ENCODE peak calls at places on chromosomes 11 and 22, in seven cellular contexts. A is NCI-H2029; K is AML-193; S is stimulated activated naive CD4-positive, alpha-beta T cell; I is HEK293T; Q is activated CD4-positive, alpha-beta T cell treated with anti-CD3 and anti-CD28 coated beads for 24 hours; H is WTC11. B is an unnamed sample.
A peak's percentile ranks its signal among the peaks of the same experiment; 100 is the strongest.

GRCh38 chr11:106159846-106160245 is 82.4 kb downstream of the AASDHPPT start:
- DNase-seq in A (no peak), K (no peak), S (no peak), I (no peak), Q (no peak), H (no peak), B (no peak)

GRCh38 chr22:24145446-24146189 is 35.7 kb upstream of the SUSD2 start:
- DNase-seq in A (no peak), K (no peak), S (no peak), I (no peak), Q (no peak), H (no peak), B (no peak)

GRCh38 chr11:117281159-117281558 is 10.0 kb upstream of the BACE1-AS start:
- DNase-seq in A (no peak), K (no peak), S (no peak), I (no peak), Q (no peak), H (no peak), B (no peak)

GRCh38 chr22:48236261-48236660 is 1473.8 kb downstream of the TBC1D22A start:
- DNase-seq in A (peak; percentile 2), K (no peak), S (no peak), I (no peak), Q (no peak), H (no peak), B (no peak)

GRCh38 chr11:73521621-73522020 is 76.3 kb downstream of the FAM168A start:
- DNase-seq in A (no peak), K (no peak), S (no peak), I (no peak), Q (no peak), H (no peak), B (no peak)

GRCh38 chr11:78731008-78731407 is 156.3 kb upstream of the NARS2 start:
- DNase-seq in A (peak; percentile 47), K (no peak), S (no peak), I (no peak), Q (no peak), H (no peak), B (no peak)

GRCh38 chr22:42979606-42980005 is 35.3 kb downstream of the PACSIN2 start:
- DNase-seq in A (no peak), K (no peak), S (no peak), I (no peak), Q (no peak), H (no peak), B (no peak)

GRCh38 chr22:49021097-49021925 is 806.4 kb downstream of the BRD1 start:
- DNase-seq in A (no peak), K (no peak), S (no peak), I (no peak), Q (no peak), H (no peak), B (no peak)

GRCh38 chr11:8779107-8779506 is 96.5 kb downstream of the RPL27A start:
- DNase-seq in A (no peak), K (no peak), S (no peak), I (no peak), Q (no peak), H (no peak), B (no peak)

GRCh38 chr22:30435674-30436126 is 10.1 kb downstream of the MTFP1 start:
- DNase-seq in A (no peak), K (peak; percentile 52), S (peak; percentile 85), I (no peak), Q (peak; percentile 59), H (no peak), B (peak; percentile 94)

GRCh38 chr11:17164361-17165246 is 43.2 kb downstream of the PIK3C2A start:
- DNase-seq in A (no peak), K (peak; percentile 35), S (no peak), I (no peak), Q (no peak), H (no peak), B (no peak)

B was measured in CD4-positive, alpha-beta memory T cell.